ENCODE peak calls at places on chromosomes 5 and 9, in five cellular contexts. J, G, U, M and Q are unnamed samples.

GRCh38 chr9:36204906-36205547 is 14.3 kb downstream of the CLTA start:
- DNase-seq in G (peak), M (peak), U (peak), J (peak), Q (no peak)

GRCh38 chr5:146130440-146131045 is 25.2 kb upstream of the PLAC8L1 start:
- DNase-seq in G (peak), U (no peak), J (no peak), M (peak), Q (peak)

GRCh38 chr5:78907255-78907886 is 77.7 kb downstream of the ARSB start:
- DNase-seq in G (no peak), U (no peak), M (peak), J (no peak), Q (no peak)

GRCh38 chr9:89807101-89807395 is 202.2 kb downstream of the GADD45G start:
- DNase-seq in G (no peak), J (no peak), U (no peak), M (no peak), Q (no peak)

GRCh38 chr5:124519396-124519795 is 227.0 kb downstream of the ZNF608 start:
- DNase-seq in U (no peak), J (no peak), M (peak), G (peak), Q (no peak)

GRCh38 chr5:38872826-38873225 is 27.0 kb downstream of the OSMR start:
- DNase-seq in J (no peak), G (no peak), U (no peak), M (no peak), Q (no peak)

GRCh38 chr5:83450183-83450839 is 21.2 kb upstream of the VCAN start:
- DNase-seq in M (peak), G (peak), J (no peak), U (no peak), Q (no peak)

GRCh38 chr9:98218562-98219363 is 26.3 kb upstream of the CORO2A start:
- DNase-seq in U (peak), M (no peak), G (no peak), J (peak), Q (no peak)

GRCh38 chr9:96425500-96426169 is 7.5 kb upstream of the ZNF367 start:
- DNase-seq in U (no peak), M (no peak), G (no peak), J (no peak), Q (no peak)

GRCh38 chr5:149212203-149212951 is 59.3 kb upstream of the AFAP1L1 start:
- DNase-seq in U (no peak), G (peak), J (no peak), M (peak), Q (no peak)

GRCh38 chr9:36488322-36488838 is 84.3 kb upstream of the MELK start:
- DNase-seq in J (no peak), G (no peak), M (no peak), U (no peak), Q (no peak)

GRCh38 chr5:36569456-36569855 is 37.0 kb upstream of the SLC1A3 start:
- DNase-seq in M (no peak), G (no peak), J (no peak), U (no peak), Q (no peak)

GRCh38 chr5:2129581-2130272 is 247.0 kb upstream of the IRX4 start:
- DNase-seq in M (no peak), J (no peak), G (no peak), U (no peak), Q (no peak)

GRCh38 chr5:99037668-99038067 is 108.9 kb upstream of the CHD1 start:
- DNase-seq in M (no peak), J (peak), G (no peak), U (no peak), Q (no peak)

GRCh38 chr9:8364021-8364782 is 564.6 kb upstream of the DMAC1 start:
- DNase-seq in M (no peak), U (no peak), J (no peak), G (no peak), Q (no peak)

GRCh38 chr5:100676807-100677631 is 141.8 kb downstream of the FAM174A start:
- DNase-seq in G (no peak), J (no peak), M (peak), U (no peak), Q (no peak)

GRCh38 chr5:76542887-76543690 is 80.1 kb downstream of the F2RL2 start:
- DNase-seq in U (no peak), M (no peak), G (no peak), J (no peak), Q (no peak)

GRCh38 chr9:18568969-18569368 is 95.0 kb downstream of the ADAMTSL1 start:
- DNase-seq in U (no peak), G (no peak), M (peak), J (no peak), Q (no peak)

GRCh38 chr5:133847886-133848285 is 120.5 kb downstream of the C5orf15 start:
- DNase-seq in G (no peak), M (no peak), J (no peak), U (no peak), Q (no peak)